ENCODE peak calls at places on chromosomes 13 and 19, in six cellular contexts. A, U, Y, G, N and L are unnamed samples.

GRCh38 chr13:31201341-31202024 is 1.7 kb downstream of the B3GLCT start:
- DNase-seq in A (peak; percentile 62), U (peak; percentile 68), Y (no peak), G (no peak), N (no peak), L (no peak)

GRCh38 chr13:93080166-93080565 is 146.4 kb upstream of the GPC6 start:
- DNase-seq in A (no peak), U (no peak), Y (no peak), G (no peak), N (no peak), L (no peak)

GRCh38 chr13:51663980-51664957 is 80.0 kb downstream of the WDFY2 start:
- DNase-seq in A (peak; percentile 17), U (peak; percentile 56), Y (no peak), G (no peak), N (no peak), L (no peak)

GRCh38 chr13:18952225-18953016 is 229.2 kb downstream of the TUBA3C start:
- DNase-seq in A (no peak), U (no peak), Y (no peak), G (no peak), N (no peak), L (no peak)

GRCh38 chr19:11478167-11479089 is 2.4 kb downstream of the ELAVL3 start:
- DNase-seq in A (no peak), U (no peak), Y (no peak), G (no peak), N (no peak), L (no peak)

GRCh38 chr19:18699403-18700054 is 16.0 kb downstream of the CRTC1 start:
- DNase-seq in A (no peak), U (no peak), Y (no peak), G (no peak), N (no peak), L (no peak)

GRCh38 chr13:99432637-99433542 is 68.4 kb upstream of the TM9SF2 start:
- DNase-seq in A (peak; percentile 78), U (peak; percentile 58), Y (peak; percentile 74), G (peak; percentile 76), N (peak; percentile 83), L (peak; percentile 81)

GRCh38 chr19:46621191-46622117 is 3.4 kb downstream of the PTGIR start:
- DNase-seq in A (no peak), U (no peak), Y (no peak), G (no peak), N (no peak), L (no peak)

GRCh38 chr13:67101730-67102467 is 128.2 kb downstream of the PCDH9 start:
- DNase-seq in A (no peak), U (no peak), Y (no peak), G (no peak), N (no peak), L (no peak)

GRCh38 chr13:113052971-113053370 is 52.6 kb upstream of the F7 start:
- DNase-seq in A (no peak), U (no peak), Y (no peak), G (no peak), N (no peak), L (peak; percentile 9)

GRCh38 chr19:2683430-2683995 is 19.0 kb downstream of the GNG7 start:
- DNase-seq in A (no peak), U (no peak), Y (no peak), G (no peak), N (no peak), L (no peak)

GRCh38 chr13:113903361-113903760 is 39.5 kb upstream of the GAS6 start:
- DNase-seq in A (peak; percentile 95), U (no peak), Y (no peak), G (no peak), N (no peak), L (no peak)

GRCh38 chr19:48325265-48325910 is at the start of gene EMP3:
- DNase-seq in A (peak; percentile 91), U (peak; percentile 96), Y (peak; percentile 75), G (peak; percentile 70), N (peak; percentile 81), L (peak; percentile 81)

GRCh38 chr13:51000576-51001260 is 91.1 kb downstream of the RNASEH2B start:
- DNase-seq in A (peak; percentile 87), U (peak; percentile 66), Y (no peak), G (no peak), N (no peak), L (no peak)

GRCh38 chr13:87042946-87043345 is 628.2 kb upstream of the SLITRK5 start:
- DNase-seq in A (no peak), U (no peak), Y (no peak), G (no peak), N (no peak), L (no peak)